ENCODE peak calls at places on chromosomes 11 and 22, in five cellular contexts. U is A549, E is K562, A is HepG2, B is GM12878. O is an unnamed sample.

GRCh38 chr22:30214703-30215405 is 31.7 kb downstream of the LIF start:
- DNase-seq in U (no peak), E (no peak), A (no peak), B (no peak), O (no peak)

GRCh38 chr11:107496011-107496410 is 38.4 kb upstream of the CWF19L2 start:
- DNase-seq in U (no peak), E (no peak), A (peak), B (no peak), O (no peak)

GRCh38 chr11:944711-945470 is 19.2 kb downstream of the AP2A2 start:
- DNase-seq in U (no peak), E (no peak), A (no peak), B (no peak), O (no peak)

GRCh38 chr11:22920939-22921565 is 60.8 kb upstream of the CCDC179 start:
- DNase-seq in U (peak), E (no peak), A (peak), B (no peak), O (peak)

GRCh38 chr11:118921121-118921928 is 4.4 kb downstream of the BCL9L start:
- DNase-seq in U (no peak), E (no peak), A (peak), B (no peak), O (peak)

GRCh38 chr11:80727315-80727714 is 1286.5 kb upstream of the TENM4 start:
- DNase-seq in U (no peak), E (no peak), A (peak), B (peak), O (no peak)

GRCh38 chr11:64592656-64593055 is 1.6 kb downstream of the SLC22A12 start:
- DNase-seq in U (no peak), E (no peak), A (no peak), B (no peak), O (no peak)

GRCh38 chr11:95888439-95888838 is 35.5 kb downstream of the MTMR2 start:
- DNase-seq in U (no peak), E (no peak), A (no peak), B (no peak), O (no peak)

GRCh38 chr22:22038178-22038880 is 55.7 kb upstream of the TOP3B start:
- DNase-seq in U (no peak), E (no peak), A (no peak), B (no peak), O (no peak)

GRCh38 chr22:44399906-44400762 is 87.4 kb upstream of the SHISAL1 start:
- DNase-seq in U (no peak), E (no peak), A (no peak), B (no peak), O (peak)

GRCh38 chr11:18698341-18699268 is at the start of gene TMEM86A:
- DNase-seq in U (peak), E (peak), A (peak), B (no peak), O (peak)

GRCh38 chr11:57978686-57979531 is 44.8 kb upstream of the OR9Q1 start:
- DNase-seq in U (no peak), E (no peak), A (peak), B (no peak), O (no peak)

GRCh38 chr11:64564947-64565889 is 25.8 kb upstream of the SLC22A12 start:
- DNase-seq in U (no peak), E (no peak), A (peak), B (no peak), O (peak)

GRCh38 chr11:41235670-41236069 is 223.8 kb downstream of the LRRC4C start:
- DNase-seq in U (no peak), E (no peak), A (no peak), B (no peak), O (no peak)

GRCh38 chr11:41237386-41237785 is 222.1 kb downstream of the LRRC4C start:
- DNase-seq in U (no peak), E (no peak), A (no peak), B (no peak), O (no peak)
- TF ChIP-seq EP300 in U (no peak), E (no peak), A (no peak), B (no peak), O (no peak)

DNA sequence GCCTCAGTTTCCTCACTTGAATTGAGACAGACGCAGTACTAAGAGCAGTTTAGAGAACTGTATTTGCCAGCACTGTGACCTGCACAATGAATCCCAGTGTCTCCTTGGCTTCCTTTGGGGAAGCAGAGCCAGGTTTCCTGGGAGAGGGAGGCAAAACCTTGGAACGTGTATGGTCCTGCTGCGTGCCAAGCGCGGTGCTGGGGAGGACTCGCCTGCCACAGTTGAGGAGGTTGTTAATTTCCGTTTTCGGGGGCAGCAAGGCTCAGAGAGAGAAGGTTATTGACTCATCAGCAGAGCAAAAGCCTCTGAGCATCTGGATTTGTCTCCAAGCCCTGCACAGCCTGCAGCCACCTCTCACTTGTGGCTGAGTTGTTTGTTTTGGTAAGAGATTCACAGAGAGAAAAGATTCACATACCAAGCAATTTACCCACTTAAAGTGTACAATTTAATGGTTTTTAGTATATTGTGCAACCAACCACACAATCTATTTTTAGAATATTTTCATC is 10.8 kb downstream of the SYT12 start:
- DNase-seq in U (no peak), E (no peak), A (no peak), B (no peak), O (no peak)
- TF ChIP-seq SMC3 in U (no peak), E (no peak), A (no peak), B (no peak), O (no peak)

DNA sequence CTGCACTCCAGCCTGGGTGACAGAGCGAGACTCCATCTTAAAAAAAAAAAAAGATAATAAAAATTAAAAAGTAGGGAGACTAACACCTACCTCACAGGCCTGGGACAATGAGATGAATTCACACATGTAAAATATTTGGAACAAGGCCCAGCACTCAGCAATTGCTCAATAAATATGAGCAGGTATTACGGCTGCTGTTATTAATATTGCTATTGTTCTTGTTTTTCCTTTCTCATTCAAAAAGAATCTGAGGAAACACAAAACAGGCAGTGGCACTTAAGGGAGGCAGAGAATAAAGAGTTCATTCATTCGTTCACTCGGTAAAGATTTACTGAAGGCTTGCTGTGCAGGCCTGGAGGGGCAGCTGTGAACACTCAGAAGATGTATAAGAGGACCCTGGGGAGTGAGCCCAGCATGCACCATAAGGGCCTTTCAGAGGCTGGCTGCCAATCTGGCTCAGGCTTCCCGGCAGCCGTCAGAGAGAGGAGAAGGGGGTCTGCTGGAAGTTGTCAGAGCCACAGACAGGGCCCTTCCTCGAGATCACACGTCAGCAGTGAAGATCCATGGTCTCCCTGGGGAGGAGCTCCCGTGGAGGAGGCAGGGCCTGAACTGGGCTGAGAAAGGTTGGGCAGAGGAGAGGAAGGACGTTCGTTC is 51.6 kb upstream of the TCF20 start:
- DNase-seq in U (no peak), E (no peak), A (no peak), B (no peak), O (no peak)
- TF ChIP-seq EP300 in U (no peak), E (no peak), A (no peak), B (no peak), O (no peak)

DNA sequence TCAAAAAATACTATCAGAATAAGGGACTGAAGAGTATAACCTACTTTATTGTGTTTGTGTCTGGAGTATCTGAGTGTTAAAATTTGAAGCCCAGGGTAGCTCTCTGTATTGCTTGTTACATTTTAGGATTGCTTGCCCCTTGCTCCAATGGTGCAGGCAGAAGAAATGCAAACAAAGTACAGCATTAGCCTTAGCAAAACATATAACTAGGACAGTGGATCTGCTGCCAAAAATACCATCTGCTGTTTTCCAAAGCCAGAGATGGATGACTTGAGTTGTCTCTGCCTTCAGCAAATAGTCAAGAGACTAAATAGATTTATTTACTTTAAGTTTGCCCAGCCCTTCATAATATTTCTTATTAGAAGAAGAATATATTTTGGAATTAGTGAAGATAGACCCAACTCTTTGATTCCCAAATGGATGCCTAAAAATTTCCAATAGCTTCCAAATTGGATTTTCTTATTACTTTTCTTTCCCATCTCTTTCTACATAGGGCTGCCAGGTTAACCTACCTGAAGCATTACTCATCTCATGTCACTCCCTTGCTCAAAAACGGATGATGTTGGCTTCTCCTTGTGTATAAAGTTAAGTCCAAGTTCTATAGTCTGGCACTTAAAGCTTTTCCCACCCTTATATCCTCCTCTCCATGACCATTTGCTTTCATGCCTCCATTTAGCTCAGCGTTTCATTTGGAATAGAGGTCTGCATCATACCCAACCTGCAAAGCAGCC is 66.3 kb downstream of the LDLRAD3 start:
- DNase-seq in U (no peak), E (no peak), A (no peak), B (no peak), O (no peak)
- TF ChIP-seq SMC3 in U (no peak), E (no peak), A (no peak), B (no peak), O (no peak)

GRCh38 chr11:65615229-65615949 is at the start of gene PCNX3:
- DNase-seq in U (peak), E (peak), A (peak), B (peak), O (peak)
- TF ChIP-seq EP300 in U (no peak), E (peak), A (no peak), B (peak), O (peak)

DNA sequence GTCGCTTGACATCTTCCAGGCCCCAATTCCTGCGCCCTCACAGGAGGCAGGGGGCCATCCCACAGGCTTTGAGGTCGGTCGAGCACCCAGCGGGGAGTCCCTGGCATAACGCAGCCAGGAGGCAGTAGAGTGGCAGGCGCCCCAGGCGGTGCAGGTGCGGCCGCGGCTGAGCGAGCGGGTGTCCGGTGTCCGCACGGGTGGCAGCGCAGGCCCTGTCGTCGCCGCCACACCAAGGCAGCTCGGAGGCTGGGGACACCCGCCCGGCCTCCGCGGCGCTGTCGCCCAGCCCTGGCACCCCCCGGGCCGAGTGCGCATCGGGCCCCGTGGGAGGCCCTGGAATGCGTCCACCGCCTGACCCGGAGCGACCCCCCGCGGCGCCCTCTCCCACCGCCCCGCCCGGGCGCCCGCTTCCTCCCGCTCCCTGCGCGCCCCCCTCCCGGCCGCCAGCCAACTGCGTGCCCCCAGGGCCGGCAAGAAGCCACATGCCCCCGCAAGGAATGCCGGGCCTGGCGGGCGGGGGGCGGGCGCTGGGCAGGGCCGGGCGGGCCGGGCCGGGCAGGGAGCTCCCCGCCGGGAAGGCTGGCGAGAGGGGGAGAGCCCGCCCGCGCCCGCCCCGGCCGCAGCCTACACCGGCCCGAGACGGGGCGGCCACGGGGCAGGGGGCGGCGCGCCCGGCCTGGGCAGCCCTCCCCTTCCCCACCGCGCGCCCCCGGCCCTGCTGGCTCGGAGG is 33.9 kb downstream of the PRDM11 start:
- DNase-seq in U (peak), E (peak), A (no peak), B (no peak), O (peak)
- TF ChIP-seq SMC3 in U (no peak), E (no peak), A (no peak), B (no peak), O (no peak)

GRCh38 chr11:133842053-133842452 is 3.3 kb downstream of the SPATA19 start:
- DNase-seq in U (no peak), E (no peak), A (no peak), B (no peak), O (no peak)

GRCh38 chr11:133842730-133843129 is 2.6 kb downstream of the SPATA19 start:
- DNase-seq in U (no peak), E (no peak), A (no peak), B (no peak), O (no peak)

GRCh38 chr11:133843454-133843987 is 1.8 kb downstream of the SPATA19 start:
- DNase-seq in U (no peak), E (no peak), A (no peak), B (no peak), O (no peak)

GRCh38 chr11:133845413-133845812 is at the start of gene SPATA19:
- DNase-seq in U (no peak), E (no peak), A (no peak), B (no peak), O (no peak)

GRCh38 chr11:133844217-133844616 is 1.1 kb downstream of the SPATA19 start:
- DNase-seq in U (no peak), E (no peak), A (no peak), B (no peak), O (no peak)
- TF ChIP-seq EP300 in U (no peak), E (no peak), A (no peak), B (no peak), O (no peak)

GRCh38 chr11:17020831-17021230 is 6.6 kb upstream of the PLEKHA7 start:
- DNase-seq in U (no peak), E (no peak), A (no peak), B (no peak), O (no peak)
- TF ChIP-seq SMC3 in U (no peak), E (no peak), A (no peak), B (no peak), O (no peak)

DNA sequence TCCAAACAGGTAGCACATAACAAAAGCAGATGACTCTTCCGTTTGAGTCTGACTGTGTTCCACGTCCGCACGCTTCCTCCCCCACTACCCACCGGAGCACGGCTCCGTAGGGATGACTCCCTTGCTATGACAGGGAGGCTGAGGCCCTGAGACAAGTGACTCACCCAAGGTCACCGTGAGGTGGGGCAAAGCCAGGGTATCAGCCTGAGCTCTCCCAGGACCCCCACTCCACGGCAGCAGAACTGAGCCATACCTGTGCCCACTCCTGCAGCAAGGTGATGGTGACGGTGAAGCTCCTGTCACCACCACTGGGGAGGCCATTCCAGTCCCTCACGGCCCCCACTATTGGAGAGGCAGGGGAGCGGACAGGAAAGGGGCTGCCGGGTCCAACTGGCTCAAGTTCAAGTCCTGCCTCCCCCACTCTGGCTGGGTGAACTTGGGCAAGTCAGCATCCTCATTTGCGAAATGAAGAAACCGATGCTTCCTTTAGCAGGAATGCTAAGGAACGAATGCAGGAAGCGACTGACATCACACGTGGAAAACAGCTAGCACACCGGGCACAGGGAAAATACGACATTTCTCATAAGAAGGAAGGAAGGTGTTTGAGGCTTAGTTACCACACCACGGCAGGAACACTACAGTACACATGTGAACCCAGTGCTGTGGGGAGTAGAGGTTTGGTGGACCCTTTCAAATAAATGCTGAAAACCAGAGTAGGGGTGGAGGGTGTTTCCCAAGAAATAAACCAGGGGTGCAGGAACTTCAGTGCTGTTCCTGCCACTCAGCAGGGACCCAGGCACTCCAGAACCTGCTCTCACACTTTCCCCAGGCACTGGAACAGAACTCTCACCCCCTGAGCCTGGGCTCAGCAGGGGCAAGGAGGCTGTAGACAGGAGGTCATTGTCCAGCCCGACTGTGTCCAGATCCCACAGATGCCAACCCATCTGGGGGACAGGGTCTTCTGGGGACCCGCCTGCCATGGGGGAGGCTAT is 32.4 kb upstream of the CBX7 start:
- DNase-seq in U (no peak), E (no peak), A (no peak), B (no peak), O (no peak)
- TF ChIP-seq EP300 in U (no peak), E (no peak), A (no peak), B (no peak), O (no peak)

GRCh38 chr22:24043957-24044356 is 32.9 kb downstream of the CABIN1 start:
- DNase-seq in U (no peak), E (no peak), A (no peak), B (no peak), O (no peak)
- TF ChIP-seq SMC3 in U (no peak), E (no peak), A (no peak), B (no peak), O (no peak)